ENCODE peak calls at places on chromosomes 1 and 21, in four cellular contexts. One of them, this sample, is unnamed.

GRCh38 chr1:157960773-157961172 is 32.7 kb upstream of the KIRREL1 start:
- DNase-seq in GM12878: no peak
- DNase-seq in K562: no peak
- DNase-seq in SK-N-SH: no peak
- DNase-seq in this sample: no peak

GRCh38 chr1:157369808-157370521 is 182.3 kb downstream of the FCRL5 start:
- DNase-seq in GM12878: peak
- DNase-seq in K562: peak
- DNase-seq in SK-N-SH: peak
- DNase-seq in this sample: no peak

GRCh38 chr1:235045034-235045690 is 83.5 kb downstream of the TOMM20 start:
- DNase-seq in GM12878: no peak
- DNase-seq in K562: no peak
- DNase-seq in SK-N-SH: no peak
- DNase-seq in this sample: no peak

GRCh38 chr21:45523411-45524101 is 18.7 kb downstream of the SLC19A1 start:
- DNase-seq in GM12878: no peak
- DNase-seq in K562: no peak
- DNase-seq in SK-N-SH: no peak
- DNase-seq in this sample: no peak

GRCh38 chr1:37703061-37703460 is 10.7 kb downstream of the CDCA8 start:
- DNase-seq in GM12878: no peak
- DNase-seq in K562: no peak
- DNase-seq in SK-N-SH: no peak
- DNase-seq in this sample: no peak

GRCh38 chr21:38325761-38326420 is 69.1 kb downstream of the KCNJ15 start:
- DNase-seq in GM12878: no peak
- DNase-seq in K562: no peak
- DNase-seq in SK-N-SH: no peak
- DNase-seq in this sample: no peak

GRCh38 chr1:55337801-55338447 is 122.8 kb upstream of the USP24 start:
- DNase-seq in GM12878: peak
- DNase-seq in K562: peak
- DNase-seq in SK-N-SH: peak
- DNase-seq in this sample: no peak

GRCh38 chr1:235151033-235151432 is 10.0 kb downstream of the RBM34 start:
- DNase-seq in GM12878: no peak
- DNase-seq in K562: no peak
- DNase-seq in SK-N-SH: no peak
- DNase-seq in this sample: no peak

GRCh38 chr1:53582211-53583020 is 123.2 kb downstream of the DMRTB1 start:
- DNase-seq in GM12878: no peak
- DNase-seq in K562: peak
- DNase-seq in SK-N-SH: no peak
- DNase-seq in this sample: no peak

GRCh38 chr1:179591592-179592580 is at the start of gene TDRD5:
- DNase-seq in GM12878: no peak
- DNase-seq in K562: peak
- DNase-seq in SK-N-SH: peak
- DNase-seq in this sample: peak

GRCh38 chr1:21914880-21915640 is 22.1 kb downstream of the HSPG2 start:
- DNase-seq in GM12878: no peak
- DNase-seq in K562: peak
- DNase-seq in SK-N-SH: peak
- DNase-seq in this sample: no peak

GRCh38 chr1:43563779-43564616 is 33.3 kb downstream of the PTPRF start:
- DNase-seq in GM12878: no peak
- DNase-seq in K562: no peak
- DNase-seq in SK-N-SH: peak
- DNase-seq in this sample: no peak

GRCh38 chr1:245332085-245332484 is 177.3 kb downstream of the KIF26B start:
- DNase-seq in GM12878: no peak
- DNase-seq in K562: no peak
- DNase-seq in SK-N-SH: no peak
- DNase-seq in this sample: no peak

GRCh38 chr1:35080171-35080854 is 1.1 kb downstream of the ZMYM1 start:
- DNase-seq in GM12878: no peak
- DNase-seq in K562: no peak
- DNase-seq in SK-N-SH: no peak
- DNase-seq in this sample: no peak

GRCh38 chr1:92446990-92447681 is 39.6 kb downstream of the GFI1 start:
- DNase-seq in GM12878: no peak
- DNase-seq in K562: no peak
- DNase-seq in SK-N-SH: no peak
- DNase-seq in this sample: no peak

GRCh38 chr1:150410582-150411101 is 46.7 kb downstream of the RPRD2 start:
- DNase-seq in GM12878: no peak
- DNase-seq in K562: no peak
- DNase-seq in SK-N-SH: no peak
- DNase-seq in this sample: no peak

GRCh38 chr1:74396942-74397341 is 115.5 kb downstream of the LRRC53 start:
- DNase-seq in GM12878: no peak
- DNase-seq in K562: no peak
- DNase-seq in SK-N-SH: no peak
- DNase-seq in this sample: no peak

GRCh38 chr1:199742547-199742946 is 285.0 kb upstream of the NR5A2 start:
- DNase-seq in GM12878: no peak
- DNase-seq in K562: no peak
- DNase-seq in SK-N-SH: no peak
- DNase-seq in this sample: no peak

GRCh38 chr1:218259800-218260199 is 25.3 kb upstream of the RRP15 start:
- DNase-seq in GM12878: no peak
- DNase-seq in K562: peak
- DNase-seq in SK-N-SH: no peak
- DNase-seq in this sample: no peak

GRCh38 chr1:111955755-111956154 is 33.7 kb downstream of the KCND3 start:
- DNase-seq in GM12878: no peak
- DNase-seq in K562: no peak
- DNase-seq in SK-N-SH: no peak
- DNase-seq in this sample: no peak

GRCh38 chr21:43799301-43799840 is 10.0 kb downstream of the RRP1 start:
- DNase-seq in GM12878: no peak
- DNase-seq in K562: no peak
- DNase-seq in SK-N-SH: no peak
- DNase-seq in this sample: no peak

GRCh38 chr1:233707906-233708292 is 94.0 kb downstream of the KCNK1 start:
- DNase-seq in GM12878: no peak
- DNase-seq in K562: no peak
- DNase-seq in SK-N-SH: no peak
- DNase-seq in this sample: no peak

GRCh38 chr1:224784606-224785328 is 144.7 kb upstream of the DNAH14 start:
- DNase-seq in GM12878: no peak
- DNase-seq in K562: no peak
- DNase-seq in SK-N-SH: no peak
- DNase-seq in this sample: no peak

GRCh38 chr1:168136709-168137514 is at the start of gene GPR161:
- DNase-seq in GM12878: no peak
- DNase-seq in K562: peak
- DNase-seq in SK-N-SH: peak
- DNase-seq in this sample: peak

GRCh38 chr21:16304189-16304588 is 574.4 kb downstream of the USP25 start:
- DNase-seq in GM12878: no peak
- DNase-seq in K562: no peak
- DNase-seq in SK-N-SH: no peak
- DNase-seq in this sample: no peak

GRCh38 chr1:115539736-115540135 is 102.0 kb upstream of the VANGL1 start:
- DNase-seq in GM12878: no peak
- DNase-seq in K562: no peak
- DNase-seq in SK-N-SH: no peak
- DNase-seq in this sample: no peak

GRCh38 chr1:40606160-40606559 is 59.3 kb downstream of the RIMS3 start:
- DNase-seq in GM12878: no peak
- DNase-seq in K562: no peak
- DNase-seq in SK-N-SH: no peak
- DNase-seq in this sample: no peak

GRCh38 chr1:213519098-213519497 is 468.1 kb downstream of the RPS6KC1 start:
- DNase-seq in GM12878: no peak
- DNase-seq in K562: no peak
- DNase-seq in SK-N-SH: peak
- DNase-seq in this sample: no peak
- TF ChIP-seq NRF1 in GM12878: no peak
- TF ChIP-seq NRF1 in K562: no peak
- TF ChIP-seq NRF1 in SK-N-SH: no peak
- TF ChIP-seq NRF1 in this sample: no peak

GRCh38 chr1:98304888-98305287 is 356.6 kb upstream of the SNX7 start:
- DNase-seq in GM12878: no peak
- DNase-seq in K562: no peak
- DNase-seq in SK-N-SH: no peak
- DNase-seq in this sample: no peak
- TF ChIP-seq NRF1 in GM12878: no peak
- TF ChIP-seq NRF1 in K562: no peak
- TF ChIP-seq NRF1 in SK-N-SH: no peak
- TF ChIP-seq NRF1 in this sample: no peak

DNA sequence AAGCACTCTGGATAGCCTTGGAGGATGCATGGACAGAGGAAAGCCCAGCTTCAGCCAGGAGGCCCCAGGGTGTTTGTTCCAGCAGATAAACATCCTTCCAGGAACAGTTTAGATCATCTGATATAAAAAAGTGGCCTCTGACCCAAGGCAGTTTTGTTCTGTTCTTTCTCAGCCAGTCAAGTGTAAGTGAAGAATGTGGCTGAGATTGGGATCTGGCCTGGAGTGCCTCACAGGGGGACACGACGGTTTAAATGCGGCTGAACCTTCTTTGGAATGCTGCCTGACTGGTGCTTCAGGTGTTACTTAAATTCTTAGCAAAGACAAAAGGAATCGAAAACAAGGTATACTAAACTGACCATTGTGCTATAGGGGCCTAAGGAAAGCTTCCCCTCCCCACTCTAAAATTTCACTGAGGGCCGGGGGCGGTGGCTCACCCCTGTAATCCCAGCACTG is 58.2 kb upstream of the VTCN1 start:
- DNase-seq in GM12878: no peak
- DNase-seq in K562: no peak
- DNase-seq in SK-N-SH: peak
- DNase-seq in this sample: peak
- TF ChIP-seq NRF1 in GM12878: no peak
- TF ChIP-seq NRF1 in K562: no peak
- TF ChIP-seq NRF1 in SK-N-SH: no peak
- TF ChIP-seq NRF1 in this sample: no peak

GRCh38 chr1:153543738-153544135 is 1.9 kb downstream of the S100A4 start:
- DNase-seq in GM12878: no peak
- DNase-seq in K562: no peak
- DNase-seq in SK-N-SH: no peak
- DNase-seq in this sample: no peak

GRCh38 chr1:153544453-153545066 is 1.0 kb downstream of the S100A4 start:
- DNase-seq in GM12878: no peak
- DNase-seq in K562: no peak
- DNase-seq in SK-N-SH: peak
- DNase-seq in this sample: no peak

GRCh38 chr1:153541641-153542569 is 1.2 kb upstream of the S100A5 start:
- DNase-seq in GM12878: no peak
- DNase-seq in K562: no peak
- DNase-seq in SK-N-SH: no peak
- DNase-seq in this sample: no peak

GRCh38 chr1:153545067-153546055 is at the start of gene S100A4:
- DNase-seq in GM12878: peak
- DNase-seq in K562: peak
- DNase-seq in SK-N-SH: peak
- DNase-seq in this sample: no peak

GRCh38 chr1:153542956-153543737 is 2.4 kb upstream of the S100A5 start:
- DNase-seq in GM12878: no peak
- DNase-seq in K562: no peak
- DNase-seq in SK-N-SH: no peak
- DNase-seq in this sample: no peak
- TF ChIP-seq NRF1 in GM12878: no peak
- TF ChIP-seq NRF1 in K562: no peak
- TF ChIP-seq NRF1 in SK-N-SH: no peak
- TF ChIP-seq NRF1 in this sample: no peak

GRCh38 chr1:114145504-114146160 is 8.0 kb downstream of the SYT6 start:
- DNase-seq in GM12878: no peak
- DNase-seq in K562: no peak
- DNase-seq in SK-N-SH: no peak
- DNase-seq in this sample: no peak
- TF ChIP-seq NRF1 in GM12878: no peak
- TF ChIP-seq NRF1 in K562: no peak
- TF ChIP-seq NRF1 in SK-N-SH: no peak
- TF ChIP-seq NRF1 in this sample: no peak

GRCh38 chr1:226882631-226883409 is 12.4 kb downstream of the PSEN2 start:
- DNase-seq in GM12878: peak
- DNase-seq in K562: no peak
- DNase-seq in SK-N-SH: no peak
- DNase-seq in this sample: no peak

GRCh38 chr1:226883630-226884029 is 13.2 kb downstream of the PSEN2 start:
- DNase-seq in GM12878: no peak
- DNase-seq in K562: no peak
- DNase-seq in SK-N-SH: no peak
- DNase-seq in this sample: no peak

GRCh38 chr1:226881515-226882185 is 11.2 kb downstream of the PSEN2 start:
- DNase-seq in GM12878: no peak
- DNase-seq in K562: no peak
- DNase-seq in SK-N-SH: no peak
- DNase-seq in this sample: no peak

GRCh38 chr1:226880372-226881287 is 10.2 kb downstream of the PSEN2 start:
- DNase-seq in GM12878: no peak
- DNase-seq in K562: no peak
- DNase-seq in SK-N-SH: no peak
- DNase-seq in this sample: no peak

GRCh38 chr1:226882187-226882586 is 11.8 kb downstream of the PSEN2 start:
- DNase-seq in GM12878: no peak
- DNase-seq in K562: no peak
- DNase-seq in SK-N-SH: no peak
- DNase-seq in this sample: no peak
- TF ChIP-seq NRF1 in GM12878: no peak
- TF ChIP-seq NRF1 in K562: no peak
- TF ChIP-seq NRF1 in SK-N-SH: no peak
- TF ChIP-seq NRF1 in this sample: no peak

GRCh38 chr1:59150537-59151386 is 146.1 kb upstream of the FGGY start:
- DNase-seq in GM12878: peak
- DNase-seq in K562: no peak
- DNase-seq in SK-N-SH: peak
- DNase-seq in this sample: no peak
- TF ChIP-seq NRF1 in GM12878: no peak
- TF ChIP-seq NRF1 in K562: no peak
- TF ChIP-seq NRF1 in SK-N-SH: no peak
- TF ChIP-seq NRF1 in this sample: no peak

DNA sequence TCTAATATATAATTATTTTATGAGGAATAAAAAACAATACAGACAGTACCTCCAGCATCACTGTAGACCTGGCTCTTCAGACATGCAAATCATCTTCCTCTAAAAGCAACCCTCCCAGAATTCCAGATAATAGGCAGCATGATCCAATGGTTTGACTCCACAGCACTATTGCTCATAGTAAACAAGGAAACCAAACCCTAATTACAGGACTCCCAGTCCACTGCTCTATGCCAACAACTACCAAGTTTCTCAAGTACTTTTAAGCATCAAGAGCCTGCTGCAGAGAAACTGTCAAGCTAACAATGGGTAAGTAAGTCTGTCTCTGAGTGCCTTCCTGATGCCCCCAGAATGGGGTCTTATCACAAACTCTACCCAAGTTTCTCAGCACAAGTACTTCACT is 57.2 kb downstream of the EYA3 start:
- DNase-seq in GM12878: no peak
- DNase-seq in K562: no peak
- DNase-seq in SK-N-SH: no peak
- DNase-seq in this sample: no peak
- TF ChIP-seq NRF1 in GM12878: no peak
- TF ChIP-seq NRF1 in K562: no peak
- TF ChIP-seq NRF1 in SK-N-SH: no peak
- TF ChIP-seq NRF1 in this sample: no peak